ENCODE peak calls at places on chromosomes 12 and 14, in four cellular contexts. M is WTC11, X is HepG2, U is GM12878. R is an unnamed sample.

GRCh38 chr12:4082809-4083447 is 190.6 kb upstream of the CCND2 start:
- DNase-seq in M (no peak), X (no peak), U (no peak), R (no peak)

GRCh38 chr12:111328138-111328537 is 40.8 kb downstream of the PHETA1 start:
- DNase-seq in U (no peak), M (no peak), X (no peak), R (no peak)

GRCh38 chr12:16492240-16492639 is 113.7 kb downstream of the LMO3 start:
- DNase-seq in U (no peak), X (no peak), M (peak; percentile 13), R (no peak)

GRCh38 chr12:122533841-122534240 is 6.8 kb downstream of the KNTC1 start:
- DNase-seq in X (no peak), M (no peak), U (no peak), R (no peak)

GRCh38 chr14:83799230-83799629 is 1730.7 kb upstream of the FLRT2 start:
- DNase-seq in M (no peak), X (no peak), U (no peak), R (no peak)

GRCh38 chr14:75274899-75275569 is 3.6 kb upstream of the FOS start:
- DNase-seq in X (no peak), U (peak; percentile 40), M (no peak), R (no peak)

GRCh38 chr12:53806689-53807088 is 54.9 kb upstream of the CISTR start:
- DNase-seq in X (no peak), M (no peak), U (no peak), R (no peak)

GRCh38 chr12:106358410-106359241 is 1.1 kb downstream of the POLR3B start:
- DNase-seq in U (no peak), M (no peak), X (peak; percentile 78), R (peak; percentile 65)

GRCh38 chr14:57692671-57693070 is 173.2 kb downstream of the SLC35F4 start:
- DNase-seq in U (no peak), M (no peak), X (peak; percentile 39), R (peak; percentile 7)

GRCh38 chr12:116426391-116427136 is 132.6 kb upstream of the MAP1LC3B2 start:
- DNase-seq in X (no peak), U (no peak), M (peak; percentile 69), R (peak; percentile 47)

GRCh38 chr12:46402451-46402850 is 29.9 kb upstream of the SLC38A2 start:
- DNase-seq in M (no peak), X (no peak), U (no peak), R (no peak)

GRCh38 chr12:111997300-111997699 is 15.7 kb downstream of the TMEM116 start:
- DNase-seq in U (no peak), X (no peak), M (no peak), R (no peak)

GRCh38 chr14:102511538-102511937 is 2.0 kb upstream of the ANKRD9 start:
- DNase-seq in U (no peak), M (no peak), X (no peak), R (no peak)

GRCh38 chr12:50740307-50740706 is 23.6 kb upstream of the ATF1 start:
- DNase-seq in X (no peak), M (no peak), U (no peak), R (no peak)

DNA sequence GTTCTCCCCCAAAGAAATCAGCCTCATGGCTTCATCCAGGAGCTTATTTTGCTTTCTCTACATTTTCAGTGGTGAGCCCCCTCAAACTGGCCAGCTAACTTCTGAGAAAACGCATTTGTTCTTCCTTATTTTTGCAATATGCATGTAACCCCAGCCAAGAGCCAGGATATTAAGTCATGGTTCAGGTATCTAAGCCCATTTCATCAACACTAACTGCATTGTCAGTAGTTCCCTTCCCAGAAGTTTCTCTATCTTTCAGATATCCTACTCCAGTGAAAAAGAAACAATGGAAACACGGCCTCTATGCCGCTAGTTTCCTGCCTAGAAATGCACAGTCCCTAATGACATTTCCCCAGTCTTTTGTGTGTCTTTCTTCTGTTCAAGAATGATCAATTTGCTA is 102.8 kb upstream of the RASSF8 start:
- DNase-seq in M (no peak), X (no peak), U (no peak), R (no peak)
- TF ChIP-seq CREM in M (no peak), X (no peak), U (no peak), R (no peak)

GRCh38 chr12:104201238-104202001 is 14.2 kb upstream of the TXNRD1 start:
- DNase-seq in U (peak; percentile 35), M (peak; percentile 50), X (peak; percentile 55), R (peak; percentile 61)
- TF ChIP-seq CREM in U (no peak), M (no peak), X (no peak), R (no peak)

GRCh38 chr14:72597834-72598233 is 296.1 kb downstream of the DPF3 start:
- DNase-seq in M (no peak), X (no peak), U (no peak), R (no peak)

GRCh38 chr14:72600551-72601330 is 293.2 kb downstream of the DPF3 start:
- DNase-seq in X (no peak), M (no peak), U (no peak), R (no peak)

GRCh38 chr14:72599579-72600470 is 294.1 kb downstream of the DPF3 start:
- DNase-seq in X (no peak), U (no peak), M (no peak), R (peak; percentile 67)

GRCh38 chr14:72595152-72595551 is 298.7 kb downstream of the DPF3 start:
- DNase-seq in U (no peak), X (no peak), M (no peak), R (no peak)

DNA sequence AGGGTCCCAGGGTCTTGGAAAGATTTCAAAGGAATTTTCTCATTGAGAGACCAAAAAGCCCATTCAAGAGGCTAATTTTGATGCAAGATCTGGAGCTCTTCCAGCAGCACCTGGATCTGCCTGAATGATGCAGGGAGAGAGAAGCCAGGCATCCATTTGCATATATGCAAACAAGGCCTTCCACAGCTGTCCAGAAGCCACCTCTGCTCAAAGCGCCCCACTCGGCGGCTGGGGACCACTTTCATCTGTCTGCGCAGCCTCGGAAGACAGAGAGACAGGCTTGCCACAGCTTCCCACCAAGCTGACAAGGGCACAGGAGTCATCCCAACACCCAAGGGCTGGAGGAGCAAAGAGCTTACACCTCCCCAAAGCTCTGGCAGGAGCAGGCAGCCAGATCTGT is 295.6 kb downstream of the DPF3 start:
- DNase-seq in U (no peak), M (no peak), X (no peak), R (no peak)
- TF ChIP-seq CREM in U (no peak), M (no peak), X (no peak), R (no peak)

GRCh38 chr14:39218171-39218769 is 15.4 kb upstream of the MIA2 start:
- DNase-seq in M (no peak), X (peak; percentile 59), U (no peak), R (no peak)
- TF ChIP-seq CREM in M (no peak), X (no peak), U (no peak), R (no peak)

R was measured in K562.